ENCODE peak calls at places on chromosome 1, in six cellular contexts. W is myocyte; Y is RCC 7860; Q is germinal center; I is activated T-cell treated with anti-CD3 and anti-CD28 coated beads, Interleukin-2, amount 50 U/mL, for 1 hour; S is HTR-8/SVneo. T is an unnamed sample.

GRCh38 chr1:30778156-30778978 is 20.8 kb upstream of the LAPTM5 start:
- DNase-seq in I (no peak), Y (peak), Q (no peak), W (peak), S (no peak), T (no peak)

GRCh38 chr1:26530898-26531598 is 1.5 kb downstream of the RPS6KA1 start:
- DNase-seq in Q (no peak), I (no peak), S (peak), W (peak), Y (peak), T (peak)

GRCh38 chr1:223700388-223700918 is 11.9 kb upstream of the CAPN2 start:
- DNase-seq in I (no peak), S (no peak), Y (peak), Q (no peak), W (no peak), T (no peak)

GRCh38 chr1:221688488-221688843 is 53.4 kb downstream of the DUSP10 start:
- DNase-seq in Q (no peak), S (no peak), W (no peak), I (no peak), Y (no peak), T (no peak)

GRCh38 chr1:113868387-113869083 is 3.0 kb downstream of the PTPN22 start:
- DNase-seq in S (no peak), Q (no peak), W (no peak), Y (peak), I (peak), T (no peak)

GRCh38 chr1:84665703-84666317 is 24.5 kb downstream of the SSX2IP start:
- DNase-seq in Q (no peak), S (no peak), W (no peak), Y (no peak), I (no peak), T (no peak)

GRCh38 chr1:92585831-92586230 is 99.1 kb upstream of the GFI1 start:
- DNase-seq in S (no peak), Y (no peak), W (no peak), Q (no peak), I (no peak), T (no peak)

GRCh38 chr1:201399352-201400126 is 415 bp upstream of the LAD1 start:
- DNase-seq in Q (no peak), S (no peak), W (no peak), Y (no peak), I (no peak), T (peak)

GRCh38 chr1:55506686-55507577 is 291.8 kb upstream of the USP24 start:
- DNase-seq in Y (no peak), W (peak), I (no peak), Q (no peak), S (peak), T (peak)